ENCODE peak calls at places on chromosomes 6 and 20, in eight cellular contexts. M is CD4-positive, alpha-beta T cell; V is HL-60; E is GM10248; H is HCT116; F is tibial nerve; S is HFFc6; D is OCI-LY7. R is an unnamed sample.

GRCh38 chr6:89826029-89826528 is 3.6 kb upstream of the CASP8AP2 start:
- DNase-seq in M (no peak), V (no peak), E (no peak), H (no peak), F (no peak), S (peak), D (no peak), R (no peak)

GRCh38 chr6:3297909-3298308 is 39.2 kb downstream of the PSMG4 start:
- DNase-seq in M (no peak), V (no peak), E (no peak), H (no peak), F (no peak), S (no peak), D (no peak), R (peak)

GRCh38 chr6:167349816-167350215 is 24.9 kb downstream of the TTLL2 start:
- DNase-seq in M (no peak), V (no peak), E (no peak), H (no peak), F (no peak), S (no peak), D (no peak), R (no peak)

GRCh38 chr6:149094156-149094555 is 223.4 kb upstream of the TAB2 start:
- DNase-seq in M (no peak), V (no peak), E (no peak), H (no peak), F (no peak), S (peak), D (no peak), R (no peak)

GRCh38 chr6:169564453-169565240 is 137.2 kb downstream of the WDR27 start:
- DNase-seq in M (no peak), V (no peak), E (no peak), H (no peak), F (no peak), S (no peak), D (no peak), R (no peak)

GRCh38 chr6:10441004-10441654 is 26.3 kb upstream of the TFAP2A start:
- DNase-seq in M (no peak), V (no peak), E (no peak), H (peak), F (no peak), S (peak), D (no peak), R (no peak)

GRCh38 chr6:149864578-149865535 is 698 bp upstream of the LRP11 start:
- DNase-seq in M (peak), V (peak), E (peak), H (no peak), F (peak), S (peak), D (peak), R (no peak)

GRCh38 chr20:61980647-61981583 is 84.8 kb downstream of the TAF4 start:
- DNase-seq in M (no peak), V (peak), E (no peak), H (peak), F (peak), S (peak), D (peak), R (no peak)

GRCh38 chr6:3706547-3707467 is 44.7 kb downstream of the PXDC1 start:
- DNase-seq in M (no peak), V (no peak), E (no peak), H (no peak), F (no peak), S (no peak), D (no peak), R (no peak)

GRCh38 chr6:39137235-39137634 is 22.2 kb upstream of the SAYSD1 start:
- DNase-seq in M (peak), V (peak), E (no peak), H (no peak), F (no peak), S (no peak), D (peak), R (peak)

GRCh38 chr6:14371530-14371929 is 254.0 kb downstream of the CD83 start:
- DNase-seq in M (no peak), V (peak), E (peak), H (no peak), F (no peak), S (no peak), D (no peak), R (no peak)

GRCh38 chr6:26157150-26157837 is 70.1 kb downstream of the HFE start:
- DNase-seq in M (peak), V (peak), E (peak), H (no peak), F (peak), S (no peak), D (peak), R (peak)

GRCh38 chr20:2922957-2923356 is 49.7 kb downstream of the PTPRA start:
- DNase-seq in M (no peak), V (no peak), E (no peak), H (no peak), F (no peak), S (no peak), D (no peak), R (no peak)

GRCh38 chr6:32529697-32530429 is at the start of gene HLA-DRB5:
- DNase-seq in M (no peak), V (no peak), E (peak), H (peak), F (peak), S (no peak), D (peak), R (peak)

GRCh38 chr6:70289299-70289698 is 13.6 kb downstream of the COL9A1 start:
- DNase-seq in M (no peak), V (no peak), E (no peak), H (no peak), F (no peak), S (no peak), D (no peak), R (no peak)

GRCh38 chr6:152472325-152472724 is 164.8 kb downstream of the SYNE1 start:
- DNase-seq in M (no peak), V (no peak), E (no peak), H (no peak), F (no peak), S (no peak), D (no peak), R (no peak)

GRCh38 chr20:14189794-14190402 is 147.5 kb downstream of the FLRT3 start:
- DNase-seq in M (no peak), V (no peak), E (no peak), H (peak), F (no peak), S (peak), D (peak), R (no peak)

GRCh38 chr6:11804135-11804534 is 25.5 kb upstream of the ADTRP start:
- DNase-seq in M (no peak), V (peak), E (no peak), H (no peak), F (no peak), S (no peak), D (no peak), R (no peak)

GRCh38 chr6:11366183-11366933 is 133.9 kb upstream of the NEDD9 start:
- DNase-seq in M (peak), V (no peak), E (peak), H (no peak), F (no peak), S (no peak), D (no peak), R (no peak)

GRCh38 chr6:64250126-64250525 is 614.5 kb downstream of the PHF3 start:
- DNase-seq in M (no peak), V (no peak), E (no peak), H (no peak), F (no peak), S (no peak), D (no peak), R (no peak)

GRCh38 chr6:40791004-40791403 is 203.8 kb upstream of the LRFN2 start:
- DNase-seq in M (no peak), V (no peak), E (no peak), H (peak), F (no peak), S (no peak), D (no peak), R (no peak)

GRCh38 chr6:41728073-41728936 is 7.1 kb downstream of the TFEB start:
- DNase-seq in M (no peak), V (no peak), E (no peak), H (no peak), F (no peak), S (no peak), D (peak), R (peak)

GRCh38 chr6:44245912-44246662 is 814 bp upstream of the HSP90AB1 start:
- DNase-seq in M (peak), V (peak), E (peak), H (peak), F (peak), S (peak), D (peak), R (peak)

GRCh38 chr6:168292911-168293310 is 26.7 kb downstream of the DACT2 start:
- DNase-seq in M (no peak), V (no peak), E (no peak), H (no peak), F (no peak), S (no peak), D (no peak), R (no peak)

GRCh38 chr6:130680118-130680517 is 147.1 kb upstream of the SMLR1 start:
- DNase-seq in M (no peak), V (no peak), E (no peak), H (no peak), F (no peak), S (no peak), D (no peak), R (no peak)

GRCh38 chr6:144582939-144583613 is 297.9 kb downstream of the UTRN start:
- DNase-seq in M (peak), V (peak), E (peak), H (no peak), F (no peak), S (no peak), D (peak), R (peak)

GRCh38 chr6:7725412-7725811 is 487 bp upstream of the BMP6 start:
- DNase-seq in M (no peak), V (no peak), E (no peak), H (no peak), F (no peak), S (no peak), D (no peak), R (no peak)

GRCh38 chr20:10005885-10006284 is 28.9 kb upstream of the ANKEF1 start:
- DNase-seq in M (no peak), V (no peak), E (no peak), H (no peak), F (no peak), S (no peak), D (no peak), R (no peak)

DNA sequence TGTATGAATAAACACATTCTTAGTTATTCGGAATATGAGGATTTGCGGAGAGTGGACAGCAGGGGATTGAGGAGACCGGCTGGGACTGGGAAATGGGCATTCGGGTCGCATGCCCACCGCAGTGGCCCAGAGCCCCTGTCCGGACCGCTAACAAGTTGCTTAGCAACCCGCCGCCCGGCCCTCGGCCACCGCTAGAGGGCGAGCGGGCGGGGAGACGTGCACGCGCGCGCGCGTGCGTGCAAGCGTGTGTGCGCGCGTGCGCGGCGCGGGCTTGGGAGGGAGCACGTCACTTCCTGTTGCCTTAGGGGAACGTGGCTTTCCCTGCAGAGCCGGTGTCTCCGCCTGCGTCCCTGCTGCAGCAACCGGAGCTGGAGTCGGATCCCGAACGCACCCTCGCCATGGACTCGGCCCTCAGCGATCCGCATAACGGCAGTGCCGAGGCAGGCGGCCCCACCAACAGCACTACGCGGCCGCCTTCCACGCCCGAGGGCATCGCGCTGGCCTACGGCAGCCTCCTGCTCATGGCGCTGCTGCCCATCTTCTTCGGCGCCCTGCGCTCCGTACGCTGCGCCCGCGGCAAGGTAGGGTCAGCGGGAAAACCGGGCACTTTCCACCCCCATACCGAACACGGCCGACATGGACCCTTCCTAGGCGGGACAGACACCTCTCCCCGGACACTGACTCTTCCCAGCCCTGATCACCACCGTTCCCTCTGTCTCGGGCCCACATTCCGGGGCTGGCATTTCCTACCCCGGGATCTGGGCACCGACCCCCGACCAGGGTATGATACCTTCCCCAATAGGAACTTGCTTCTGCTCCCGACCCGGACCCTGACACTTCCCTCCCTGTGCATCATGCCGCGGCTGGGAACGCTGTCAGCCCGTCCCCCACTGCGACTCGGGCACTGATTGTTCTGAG is at the start of gene HM13:
- DNase-seq in M (peak), V (peak), E (peak), H (peak), F (peak), S (peak), D (peak), R (peak)
- TF ChIP-seq CTCF in M (peak), V (peak), E (peak), H (peak), F (peak), S (peak), D (peak), R (peak)

DNA sequence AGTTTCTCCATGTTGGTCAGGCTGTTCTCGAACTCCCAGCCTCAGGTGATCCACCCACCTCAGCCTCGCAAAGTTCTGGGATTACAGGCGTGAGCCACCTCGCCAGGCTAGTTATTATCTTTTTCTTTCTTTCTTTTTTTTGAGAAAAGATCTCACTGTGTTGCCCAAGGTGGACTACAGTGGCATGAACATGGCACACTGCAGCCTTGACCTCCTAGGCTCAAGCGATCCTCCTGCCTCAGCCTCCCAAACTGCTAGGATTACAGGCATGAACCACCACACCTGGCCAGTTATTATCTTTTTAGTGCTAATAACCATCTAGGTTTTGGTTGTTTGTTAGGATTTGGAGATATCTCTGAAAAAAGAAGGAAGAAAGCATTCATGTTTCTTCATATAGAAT is 35.8 kb upstream of the ZNF217 start:
- DNase-seq in M (no peak), V (no peak), E (no peak), H (no peak), F (no peak), S (no peak), D (no peak), R (no peak)
- TF ChIP-seq CTCF in M (no peak), V (no peak), E (no peak), H (no peak), F (no peak), S (no peak), D (no peak), R (no peak)

GRCh38 chr6:161418458-161418945 is 144.6 kb upstream of the AGPAT4 start:
- DNase-seq in M (no peak), V (peak), E (peak), H (peak), F (peak), S (peak), D (peak), R (no peak)
- TF ChIP-seq CTCF in M (peak), V (peak), E (peak), H (peak), F (peak), S (peak), D (peak), R (peak)

GRCh38 chr6:107866606-107867301 is 42.6 kb upstream of the SCML4 start:
- DNase-seq in M (peak), V (peak), E (peak), H (peak), F (no peak), S (peak), D (peak), R (peak)

GRCh38 chr6:107869871-107870270 is 45.8 kb upstream of the SCML4 start:
- DNase-seq in M (no peak), V (no peak), E (no peak), H (no peak), F (no peak), S (no peak), D (peak), R (no peak)

GRCh38 chr6:107864235-107864970 is 40.3 kb upstream of the SCML4 start:
- DNase-seq in M (no peak), V (no peak), E (no peak), H (no peak), F (no peak), S (no peak), D (no peak), R (no peak)

GRCh38 chr6:107868867-107869611 is 44.9 kb upstream of the SCML4 start:
- DNase-seq in M (no peak), V (no peak), E (no peak), H (no peak), F (no peak), S (no peak), D (no peak), R (no peak)

GRCh38 chr6:107867302-107867615 is 43.1 kb upstream of the SCML4 start:
- DNase-seq in M (no peak), V (no peak), E (no peak), H (no peak), F (no peak), S (no peak), D (no peak), R (no peak)
- TF ChIP-seq CTCF in M (no peak), V (no peak), E (no peak), H (no peak), F (no peak), S (no peak), D (peak), R (no peak)

GRCh38 chr6:36914227-36914794 is 28.6 kb downstream of the C6orf89 start:
- DNase-seq in M (no peak), V (no peak), E (no peak), H (peak), F (no peak), S (peak), D (no peak), R (no peak)
- TF ChIP-seq CTCF in M (no peak), V (no peak), E (no peak), H (peak), F (no peak), S (peak), D (no peak), R (no peak)